ENCODE peak calls at places on chromosome 12, in six cellular contexts. One of them, this sample, is unnamed.
A peak's percentile ranks its signal among the peaks of the same experiment; 100 is the strongest.

GRCh38 chr12:132308311-132309161 is 20.9 kb downstream of the GALNT9 start:
- DNase-seq in progenitor cell of endocrine pancreas: no peak
- DNase-seq in transverse colon: no peak
- DNase-seq in ascending aorta: no peak
- DNase-seq in mammary epithelial cell: no peak
- DNase-seq in activated B cell treated with CpG ODN at 0.5 μM for 24 hours: no peak
- DNase-seq in this sample: no peak

GRCh38 chr12:68276400-68276930 is 23.1 kb upstream of the IL22 start:
- DNase-seq in mammary epithelial cell: no peak
- DNase-seq in ascending aorta: no peak
- DNase-seq in activated B cell treated with CpG ODN at 0.5 μM for 24 hours: no peak
- DNase-seq in progenitor cell of endocrine pancreas: no peak
- DNase-seq in transverse colon: no peak
- DNase-seq in this sample: no peak

GRCh38 chr12:98653866-98654493 is 8.9 kb downstream of the APAF1 start:
- DNase-seq in progenitor cell of endocrine pancreas: no peak
- DNase-seq in ascending aorta: no peak
- DNase-seq in activated B cell treated with CpG ODN at 0.5 μM for 24 hours: no peak
- DNase-seq in mammary epithelial cell: peak; percentile 23
- DNase-seq in transverse colon: no peak
- DNase-seq in this sample: peak; percentile 73

GRCh38 chr12:2959194-2959507 is at the start of gene TEAD4:
- DNase-seq in activated B cell treated with CpG ODN at 0.5 μM for 24 hours: no peak
- DNase-seq in mammary epithelial cell: peak; percentile 75
- DNase-seq in progenitor cell of endocrine pancreas: peak; percentile 92
- DNase-seq in ascending aorta: no peak
- DNase-seq in transverse colon: peak; percentile 71
- DNase-seq in this sample: peak; percentile 75

GRCh38 chr12:122081697-122082221 is 3.2 kb downstream of the MLXIP start:
- DNase-seq in transverse colon: peak; percentile 60
- DNase-seq in mammary epithelial cell: peak; percentile 31
- DNase-seq in progenitor cell of endocrine pancreas: no peak
- DNase-seq in ascending aorta: no peak
- DNase-seq in activated B cell treated with CpG ODN at 0.5 μM for 24 hours: no peak
- DNase-seq in this sample: no peak

GRCh38 chr12:124655317-124656213 is 88.2 kb upstream of the NCOR2 start:
- DNase-seq in transverse colon: peak; percentile 59
- DNase-seq in ascending aorta: no peak
- DNase-seq in progenitor cell of endocrine pancreas: no peak
- DNase-seq in activated B cell treated with CpG ODN at 0.5 μM for 24 hours: no peak
- DNase-seq in mammary epithelial cell: no peak
- DNase-seq in this sample: peak; percentile 64

GRCh38 chr12:96141216-96141944 is 52.8 kb upstream of the ELK3 start:
- DNase-seq in progenitor cell of endocrine pancreas: no peak
- DNase-seq in ascending aorta: no peak
- DNase-seq in transverse colon: no peak
- DNase-seq in activated B cell treated with CpG ODN at 0.5 μM for 24 hours: no peak
- DNase-seq in mammary epithelial cell: no peak
- DNase-seq in this sample: no peak

GRCh38 chr12:56377310-56377988 is 14.8 kb upstream of the APOF start:
- DNase-seq in activated B cell treated with CpG ODN at 0.5 μM for 24 hours: no peak
- DNase-seq in progenitor cell of endocrine pancreas: no peak
- DNase-seq in ascending aorta: no peak
- DNase-seq in transverse colon: no peak
- DNase-seq in mammary epithelial cell: peak; percentile 59
- DNase-seq in this sample: peak; percentile 35

GRCh38 chr12:10718279-10718821 is 4.8 kb downstream of the YBX3 start:
- DNase-seq in mammary epithelial cell: peak; percentile 61
- DNase-seq in activated B cell treated with CpG ODN at 0.5 μM for 24 hours: no peak
- DNase-seq in transverse colon: no peak
- DNase-seq in progenitor cell of endocrine pancreas: no peak
- DNase-seq in ascending aorta: no peak
- DNase-seq in this sample: peak; percentile 55

GRCh38 chr12:64404470-64405446 is 566 bp downstream of the XPOT start:
- DNase-seq in progenitor cell of endocrine pancreas: no peak
- DNase-seq in transverse colon: peak; percentile 58
- DNase-seq in activated B cell treated with CpG ODN at 0.5 μM for 24 hours: no peak
- DNase-seq in ascending aorta: no peak
- DNase-seq in mammary epithelial cell: peak; percentile 54
- DNase-seq in this sample: peak; percentile 84

GRCh38 chr12:104131609-104132008 is 6.4 kb downstream of the NFYB start:
- DNase-seq in transverse colon: no peak
- DNase-seq in ascending aorta: no peak
- DNase-seq in activated B cell treated with CpG ODN at 0.5 μM for 24 hours: no peak
- DNase-seq in mammary epithelial cell: no peak
- DNase-seq in progenitor cell of endocrine pancreas: no peak
- DNase-seq in this sample: no peak

GRCh38 chr12:112117685-112118084 is 7.7 kb upstream of the TRAFD1 start:
- DNase-seq in transverse colon: no peak
- DNase-seq in activated B cell treated with CpG ODN at 0.5 μM for 24 hours: no peak
- DNase-seq in mammary epithelial cell: no peak
- DNase-seq in progenitor cell of endocrine pancreas: no peak
- DNase-seq in ascending aorta: no peak
- DNase-seq in this sample: no peak

GRCh38 chr12:107917912-107918800 is 143.7 kb downstream of the ASCL4 start:
- DNase-seq in activated B cell treated with CpG ODN at 0.5 μM for 24 hours: no peak
- DNase-seq in ascending aorta: no peak
- DNase-seq in mammary epithelial cell: peak; percentile 39
- DNase-seq in transverse colon: no peak
- DNase-seq in progenitor cell of endocrine pancreas: no peak
- DNase-seq in this sample: peak; percentile 46

GRCh38 chr12:53667080-53667479 is 8.8 kb downstream of the ATP5MC2 start:
- DNase-seq in mammary epithelial cell: no peak
- DNase-seq in progenitor cell of endocrine pancreas: no peak
- DNase-seq in transverse colon: no peak
- DNase-seq in activated B cell treated with CpG ODN at 0.5 μM for 24 hours: no peak
- DNase-seq in ascending aorta: no peak
- DNase-seq in this sample: no peak

GRCh38 chr12:117450186-117450585 is 88.8 kb upstream of the NOS1 start:
- DNase-seq in mammary epithelial cell: no peak
- DNase-seq in progenitor cell of endocrine pancreas: no peak
- DNase-seq in transverse colon: no peak
- DNase-seq in ascending aorta: no peak
- DNase-seq in activated B cell treated with CpG ODN at 0.5 μM for 24 hours: no peak
- DNase-seq in this sample: no peak

GRCh38 chr12:5177731-5178130 is 134.1 kb downstream of the KCNA5 start:
- DNase-seq in activated B cell treated with CpG ODN at 0.5 μM for 24 hours: no peak
- DNase-seq in mammary epithelial cell: peak; percentile 79
- DNase-seq in ascending aorta: no peak
- DNase-seq in progenitor cell of endocrine pancreas: no peak
- DNase-seq in transverse colon: no peak
- DNase-seq in this sample: no peak

GRCh38 chr12:108004368-108004767 is 124.7 kb upstream of the WSCD2 start:
- DNase-seq in activated B cell treated with CpG ODN at 0.5 μM for 24 hours: no peak
- DNase-seq in ascending aorta: no peak
- DNase-seq in mammary epithelial cell: no peak
- DNase-seq in progenitor cell of endocrine pancreas: no peak
- DNase-seq in transverse colon: no peak
- DNase-seq in this sample: peak; percentile 41

GRCh38 chr12:24478254-24478653 is 470.6 kb downstream of the BCAT1 start:
- DNase-seq in activated B cell treated with CpG ODN at 0.5 μM for 24 hours: no peak
- DNase-seq in ascending aorta: no peak
- DNase-seq in progenitor cell of endocrine pancreas: no peak
- DNase-seq in transverse colon: no peak
- DNase-seq in mammary epithelial cell: no peak
- DNase-seq in this sample: no peak

GRCh38 chr12:122505419-122506051 is 4.8 kb upstream of the ZCCHC8 start:
- DNase-seq in transverse colon: no peak
- DNase-seq in progenitor cell of endocrine pancreas: no peak
- DNase-seq in mammary epithelial cell: no peak
- DNase-seq in activated B cell treated with CpG ODN at 0.5 μM for 24 hours: no peak
- DNase-seq in ascending aorta: no peak
- DNase-seq in this sample: no peak

GRCh38 chr12:88142610-88142991 is 494 bp downstream of the TMTC3 start:
- DNase-seq in activated B cell treated with CpG ODN at 0.5 μM for 24 hours: no peak
- DNase-seq in progenitor cell of endocrine pancreas: peak; percentile 13
- DNase-seq in ascending aorta: no peak
- DNase-seq in mammary epithelial cell: peak; percentile 58
- DNase-seq in transverse colon: peak; percentile 30
- DNase-seq in this sample: peak; percentile 37

GRCh38 chr12:124233041-124233836 is 61.7 kb upstream of the RFLNA start:
- DNase-seq in ascending aorta: no peak
- DNase-seq in mammary epithelial cell: peak; percentile 88
- DNase-seq in activated B cell treated with CpG ODN at 0.5 μM for 24 hours: no peak
- DNase-seq in transverse colon: no peak
- DNase-seq in progenitor cell of endocrine pancreas: no peak
- DNase-seq in this sample: peak; percentile 22

DNA sequence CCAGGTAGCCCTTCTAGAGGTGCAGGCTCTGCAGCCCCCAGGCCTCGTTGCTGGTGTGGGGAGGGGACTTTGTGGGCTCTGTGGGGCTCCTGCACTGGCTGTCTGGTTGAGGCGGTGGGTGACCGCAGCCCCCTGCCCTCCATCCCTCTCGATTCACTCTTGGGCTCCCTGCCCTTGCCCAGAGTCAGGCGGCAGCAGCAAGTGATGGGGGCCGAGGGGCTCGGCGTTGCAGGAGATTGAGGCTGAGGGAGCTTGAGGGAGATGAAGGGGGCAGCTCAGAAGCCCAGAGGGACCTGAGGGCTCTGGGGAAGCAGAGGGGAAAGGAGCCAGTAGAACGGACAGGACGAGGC is 9.5 kb upstream of the LRTM2 start:
- DNase-seq in progenitor cell of endocrine pancreas: no peak
- DNase-seq in activated B cell treated with CpG ODN at 0.5 μM for 24 hours: no peak
- DNase-seq in transverse colon: no peak
- DNase-seq in mammary epithelial cell: no peak
- DNase-seq in ascending aorta: no peak
- DNase-seq in this sample: no peak
- TF ChIP-seq CTCF in progenitor cell of endocrine pancreas: no peak
- TF ChIP-seq CTCF in activated B cell treated with CpG ODN at 0.5 μM for 24 hours: no peak
- TF ChIP-seq CTCF in transverse colon: no peak
- TF ChIP-seq CTCF in mammary epithelial cell: no peak
- TF ChIP-seq CTCF in ascending aorta: no peak
- TF ChIP-seq CTCF in this sample: no peak

GRCh38 chr12:109912790-109913189 is 12.7 kb downstream of the TCHP start:
- DNase-seq in progenitor cell of endocrine pancreas: no peak
- DNase-seq in activated B cell treated with CpG ODN at 0.5 μM for 24 hours: no peak
- DNase-seq in ascending aorta: no peak
- DNase-seq in transverse colon: no peak
- DNase-seq in mammary epithelial cell: no peak
- DNase-seq in this sample: no peak

GRCh38 chr12:109910254-109910968 is 10.3 kb downstream of the TCHP start:
- DNase-seq in mammary epithelial cell: no peak
- DNase-seq in progenitor cell of endocrine pancreas: no peak
- DNase-seq in activated B cell treated with CpG ODN at 0.5 μM for 24 hours: no peak
- DNase-seq in transverse colon: no peak
- DNase-seq in ascending aorta: no peak
- DNase-seq in this sample: no peak

GRCh38 chr12:109914461-109914860 is 14.4 kb downstream of the TCHP start:
- DNase-seq in activated B cell treated with CpG ODN at 0.5 μM for 24 hours: no peak
- DNase-seq in progenitor cell of endocrine pancreas: no peak
- DNase-seq in mammary epithelial cell: no peak
- DNase-seq in ascending aorta: no peak
- DNase-seq in transverse colon: no peak
- DNase-seq in this sample: no peak

GRCh38 chr12:109915171-109916040 is 15.3 kb downstream of the TCHP start:
- DNase-seq in transverse colon: no peak
- DNase-seq in ascending aorta: no peak
- DNase-seq in activated B cell treated with CpG ODN at 0.5 μM for 24 hours: no peak
- DNase-seq in mammary epithelial cell: no peak
- DNase-seq in progenitor cell of endocrine pancreas: no peak
- DNase-seq in this sample: no peak

DNA sequence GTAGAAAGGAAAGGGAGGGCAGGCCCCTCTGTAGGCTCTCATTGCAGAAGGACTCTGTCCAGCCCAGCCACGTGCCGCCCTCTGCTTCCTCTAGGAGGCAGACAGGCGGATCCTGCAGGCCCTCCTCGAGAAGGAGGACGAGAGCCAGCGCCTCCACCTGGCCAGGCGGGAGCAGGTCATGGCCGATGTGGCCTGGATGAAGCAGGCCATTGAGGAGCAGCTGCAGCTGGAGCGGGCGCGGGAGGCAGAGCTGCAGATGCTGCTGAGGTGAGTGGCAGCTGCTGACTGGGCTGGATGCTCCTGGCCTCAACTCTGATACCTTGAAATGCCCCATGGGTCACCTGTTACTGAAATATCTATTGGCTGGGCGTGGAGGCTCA is 10.9 kb downstream of the TCHP start:
- DNase-seq in ascending aorta: no peak
- DNase-seq in activated B cell treated with CpG ODN at 0.5 μM for 24 hours: no peak
- DNase-seq in transverse colon: no peak
- DNase-seq in mammary epithelial cell: no peak
- DNase-seq in progenitor cell of endocrine pancreas: no peak
- DNase-seq in this sample: peak; percentile 21
- TF ChIP-seq CTCF in ascending aorta: no peak
- TF ChIP-seq CTCF in activated B cell treated with CpG ODN at 0.5 μM for 24 hours: no peak
- TF ChIP-seq CTCF in transverse colon: no peak
- TF ChIP-seq CTCF in mammary epithelial cell: peak; percentile 59
- TF ChIP-seq CTCF in progenitor cell of endocrine pancreas: peak; percentile 42
- TF ChIP-seq CTCF in this sample: peak; percentile 27

DNA sequence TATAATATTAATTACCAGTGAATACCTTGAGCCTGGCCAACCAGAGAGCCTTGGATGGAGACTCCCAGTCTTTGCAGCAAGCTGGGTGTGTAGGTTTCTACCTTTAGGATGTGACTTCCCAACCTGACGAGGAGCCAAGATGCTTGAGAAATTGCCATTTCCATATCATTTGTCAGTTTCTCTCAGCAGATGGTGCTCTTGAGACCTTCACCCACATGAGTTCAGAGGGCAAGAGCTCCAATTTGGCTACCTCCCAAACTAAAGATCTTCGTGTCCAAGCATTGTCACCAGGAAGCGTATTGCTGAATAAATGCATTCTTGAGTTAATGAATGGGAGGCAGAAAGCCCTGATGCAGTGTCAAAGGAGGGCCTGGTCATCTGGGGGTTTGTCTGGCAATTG is 106.4 kb upstream of the TBX5 start:
- DNase-seq in transverse colon: no peak
- DNase-seq in activated B cell treated with CpG ODN at 0.5 μM for 24 hours: no peak
- DNase-seq in progenitor cell of endocrine pancreas: no peak
- DNase-seq in mammary epithelial cell: no peak
- DNase-seq in ascending aorta: no peak
- DNase-seq in this sample: peak; percentile 1
- TF ChIP-seq CTCF in transverse colon: no peak
- TF ChIP-seq CTCF in activated B cell treated with CpG ODN at 0.5 μM for 24 hours: no peak
- TF ChIP-seq CTCF in progenitor cell of endocrine pancreas: no peak
- TF ChIP-seq CTCF in mammary epithelial cell: no peak
- TF ChIP-seq CTCF in ascending aorta: no peak
- TF ChIP-seq CTCF in this sample: no peak

GRCh38 chr12:50745861-50746260 is 18.0 kb upstream of the ATF1 start:
- DNase-seq in progenitor cell of endocrine pancreas: no peak
- DNase-seq in transverse colon: no peak
- DNase-seq in mammary epithelial cell: no peak
- DNase-seq in activated B cell treated with CpG ODN at 0.5 μM for 24 hours: no peak
- DNase-seq in ascending aorta: no peak
- DNase-seq in this sample: no peak

GRCh38 chr12:50739611-50740010 is 24.3 kb upstream of the ATF1 start:
- DNase-seq in activated B cell treated with CpG ODN at 0.5 μM for 24 hours: no peak
- DNase-seq in progenitor cell of endocrine pancreas: no peak
- DNase-seq in transverse colon: no peak
- DNase-seq in mammary epithelial cell: peak; percentile 24
- DNase-seq in ascending aorta: no peak
- DNase-seq in this sample: peak; percentile 7

GRCh38 chr12:50747817-50748216 is 16.1 kb upstream of the ATF1 start:
- DNase-seq in transverse colon: no peak
- DNase-seq in ascending aorta: no peak
- DNase-seq in mammary epithelial cell: no peak
- DNase-seq in progenitor cell of endocrine pancreas: no peak
- DNase-seq in activated B cell treated with CpG ODN at 0.5 μM for 24 hours: no peak
- DNase-seq in this sample: no peak

GRCh38 chr12:50740307-50740706 is 23.6 kb upstream of the ATF1 start:
- DNase-seq in progenitor cell of endocrine pancreas: no peak
- DNase-seq in ascending aorta: no peak
- DNase-seq in activated B cell treated with CpG ODN at 0.5 μM for 24 hours: no peak
- DNase-seq in transverse colon: no peak
- DNase-seq in mammary epithelial cell: peak; percentile 42
- DNase-seq in this sample: peak; percentile 23

GRCh38 chr12:50742776-50743175 is 21.1 kb upstream of the ATF1 start:
- DNase-seq in transverse colon: no peak
- DNase-seq in activated B cell treated with CpG ODN at 0.5 μM for 24 hours: no peak
- DNase-seq in mammary epithelial cell: no peak
- DNase-seq in ascending aorta: no peak
- DNase-seq in progenitor cell of endocrine pancreas: no peak
- DNase-seq in this sample: no peak
- TF ChIP-seq CTCF in transverse colon: no peak
- TF ChIP-seq CTCF in activated B cell treated with CpG ODN at 0.5 μM for 24 hours: no peak
- TF ChIP-seq CTCF in mammary epithelial cell: no peak
- TF ChIP-seq CTCF in ascending aorta: no peak
- TF ChIP-seq CTCF in progenitor cell of endocrine pancreas: no peak
- TF ChIP-seq CTCF in this sample: no peak